ENCODE peak calls at places on chromosomes 12 and 14, in five cellular contexts. P, D, N, S and B are unnamed samples.

GRCh38 chr14:87052646-87053225 is 940.2 kb downstream of the GALC start:
- DNase-seq in S (no peak), P (no peak), D (no peak), N (no peak), B (no peak)

GRCh38 chr12:73187765-73188164 is 915.6 kb downstream of the TRHDE start:
- DNase-seq in S (no peak), D (no peak), N (no peak), P (no peak), B (no peak)

GRCh38 chr12:132374821-132375445 is 45.5 kb upstream of the GALNT9 start:
- DNase-seq in D (no peak), P (no peak), N (no peak), S (no peak), B (no peak)

GRCh38 chr14:101865288-101865687 is 99.1 kb upstream of the DYNC1H1 start:
- DNase-seq in N (no peak), S (no peak), P (no peak), D (no peak), B (no peak)

GRCh38 chr12:65188179-65188709 is 18.9 kb downstream of the LEMD3 start:
- DNase-seq in N (no peak), D (no peak), P (no peak), S (no peak), B (no peak)

GRCh38 chr12:54565658-54566552 is 16.5 kb downstream of the PDE1B start:
- DNase-seq in N (no peak), D (no peak), P (no peak), S (no peak), B (no peak)

GRCh38 chr12:47818701-47819543 is 781 bp downstream of the HDAC7 start:
- DNase-seq in D (peak; percentile 31), P (peak; percentile 39), S (peak; percentile 77), N (no peak), B (no peak)

GRCh38 chr12:102869571-102869970 is 47.5 kb downstream of the PAH start:
- DNase-seq in P (no peak), S (no peak), D (no peak), N (no peak), B (no peak)

GRCh38 chr12:179885-180284 is 34.1 kb downstream of the SLC6A12 start:
- DNase-seq in S (no peak), D (no peak), N (no peak), P (no peak), B (no peak)

GRCh38 chr12:65276923-65277322 is 1.6 kb upstream of the MSRB3 start:
- DNase-seq in N (no peak), S (no peak), P (no peak), D (no peak), B (no peak)

GRCh38 chr14:35818346-35819115 is 7.6 kb upstream of the BRMS1L start:
- DNase-seq in N (peak; percentile 55), S (no peak), D (peak; percentile 38), P (no peak), B (peak; percentile 44)

GRCh38 chr14:61564623-61565091 is 130.7 kb upstream of the HIF1A start:
- DNase-seq in D (no peak), P (no peak), N (peak; percentile 96), S (no peak), B (no peak)

GRCh38 chr14:39291739-39292138 is 58.0 kb downstream of the MIA2 start:
- DNase-seq in P (no peak), N (no peak), D (no peak), S (no peak), B (no peak)

GRCh38 chr12:11580125-11580751 is 69.2 kb upstream of the ETV6 start:
- DNase-seq in N (peak; percentile 77), P (no peak), D (no peak), S (no peak), B (no peak)

GRCh38 chr12:69987453-69988102 is 162.6 kb downstream of the MYRFL start:
- DNase-seq in P (no peak), D (no peak), N (peak; percentile 82), S (no peak), B (no peak)

GRCh38 chr14:106378191-106378590 is 851.8 kb downstream of the TMEM121 start:
- DNase-seq in D (no peak), S (no peak), N (no peak), P (peak; percentile 9), B (no peak)

GRCh38 chr12:75951399-75952228 is 80.0 kb downstream of the PHLDA1 start:
- DNase-seq in D (no peak), S (no peak), N (no peak), P (no peak), B (no peak)

GRCh38 chr14:101854366-101854765 is 92.9 kb downstream of the PPP2R5C start:
- DNase-seq in S (no peak), N (no peak), P (no peak), D (no peak), B (peak; percentile 46)

GRCh38 chr12:48193623-48194022 is 9.5 kb downstream of the OR10AD1 start:
- DNase-seq in N (no peak), S (no peak), D (no peak), P (no peak), B (no peak)

GRCh38 chr12:3073438-3074255 is 3.5 kb upstream of the TSPAN9 start:
- DNase-seq in N (peak; percentile 88), S (peak; percentile 87), P (peak; percentile 65), D (peak; percentile 88), B (peak; percentile 79)

GRCh38 chr14:36857842-36858445 is 196.3 kb downstream of the PAX9 start:
- DNase-seq in S (peak; percentile 24), P (no peak), N (no peak), D (no peak), B (no peak)

GRCh38 chr12:112198120-112198733 is 72.9 kb downstream of the TRAFD1 start:
- DNase-seq in N (peak; percentile 62), P (no peak), S (peak; percentile 44), D (peak; percentile 78), B (peak; percentile 47)

GRCh38 chr12:45232771-45233372 is 17.0 kb downstream of the ANO6 start:
- DNase-seq in D (peak; percentile 17), P (no peak), S (peak; percentile 54), N (peak; percentile 96), B (no peak)

GRCh38 chr12:3496964-3497363 is 6.0 kb downstream of the PRMT8 start:
- DNase-seq in D (peak; percentile 11), P (no peak), N (no peak), S (no peak), B (peak; percentile 21)

GRCh38 chr12:52044284-52044983 is 6.8 kb upstream of the NR4A1 start:
- DNase-seq in P (no peak), D (no peak), N (peak; percentile 59), S (peak; percentile 92), B (no peak)

GRCh38 chr14:73058923-73059311 is 583 bp downstream of the RBM25 start:
- DNase-seq in D (peak; percentile 40), P (no peak), N (peak; percentile 33), S (no peak), B (no peak)

GRCh38 chr14:90545966-90546751 is 149.3 kb downstream of the CALM1 start:
- DNase-seq in S (no peak), N (no peak), D (no peak), P (no peak), B (no peak)

GRCh38 chr12:111578276-111578970 is 20.7 kb downstream of the ATXN2 start:
- DNase-seq in N (peak; percentile 76), S (no peak), P (no peak), D (no peak), B (no peak)

GRCh38 chr12:62933871-62934798 is 815 bp downstream of the PPM1H start:
- DNase-seq in D (peak; percentile 52), S (no peak), P (no peak), N (peak; percentile 25), B (no peak)

GRCh38 chr12:113173081-113173698 is 12.1 kb downstream of the DDX54 start:
- DNase-seq in D (no peak), N (no peak), S (no peak), P (no peak), B (no peak)

GRCh38 chr14:105937253-105938054 is 411.1 kb downstream of the TMEM121 start:
- DNase-seq in P (no peak), N (no peak), D (no peak), S (no peak), B (no peak)

GRCh38 chr14:65073605-65074201 is 28.6 kb downstream of the MAX start:
- DNase-seq in P (no peak), N (no peak), S (no peak), D (no peak), B (no peak)

GRCh38 chr12:132308311-132309161 is 20.9 kb downstream of the GALNT9 start:
- DNase-seq in N (no peak), P (no peak), S (no peak), D (no peak), B (no peak)